ENCODE peak calls at places on chromosomes 1 and 21, in eight cellular contexts. V, S, X, L, F, H, Y and I are unnamed samples. For H3K27me3, the result is how much of the 10 kb centered on the place peaks cover.

GRCh38 chr1:23249785-23250184 is 32.5 kb upstream of the HTR1D start:
- DNase-seq in F (no peak), S (no peak), L (no peak), Y (no peak), V (no peak), H (no peak), X (no peak), I (peak)

GRCh38 chr1:175193339-175193950 is 869 bp upstream of the KIAA0040 start:
- DNase-seq in S (no peak), F (no peak), L (no peak), H (peak), X (no peak), V (no peak), Y (no peak), I (no peak)

GRCh38 chr1:2894381-2895041 is 93.0 kb upstream of the TTC34 start:
- DNase-seq in L (no peak), V (no peak), X (no peak), S (peak), H (no peak), F (peak), Y (no peak), I (no peak)

GRCh38 chr1:53244126-53244525 is 5.8 kb upstream of the MAGOH start:
- DNase-seq in L (no peak), V (no peak), X (no peak), F (no peak), H (no peak), Y (no peak), S (no peak), I (no peak)

GRCh38 chr1:5897281-5897680 is 94.9 kb downstream of the NPHP4 start:
- DNase-seq in H (no peak), Y (no peak), L (no peak), X (no peak), F (no peak), S (no peak), V (no peak), I (no peak)

GRCh38 chr1:108560430-108561144 is 687 bp downstream of the EEIG2 start:
- DNase-seq in X (peak), S (peak), H (peak), L (no peak), F (peak), Y (peak), V (peak), I (no peak)

GRCh38 chr1:78061825-78062523 is 16.2 kb downstream of the GIPC2 start:
- DNase-seq in L (no peak), S (no peak), F (no peak), Y (no peak), X (no peak), H (peak), V (no peak), I (peak)

GRCh38 chr1:174812656-174813055 is 187.1 kb upstream of the CACYBP start:
- DNase-seq in F (no peak), V (no peak), Y (no peak), L (no peak), X (no peak), H (no peak), S (no peak), I (no peak)

GRCh38 chr1:206568779-206569352 is 43.4 kb downstream of the EIF2D start:
- DNase-seq in S (no peak), Y (no peak), X (no peak), F (peak), H (no peak), L (no peak), V (no peak), I (no peak)

GRCh38 chr1:221863635-221864034 is 121.7 kb upstream of the DUSP10 start:
- DNase-seq in F (no peak), L (no peak), H (no peak), S (no peak), X (no peak), V (no peak), Y (no peak), I (no peak)

GRCh38 chr1:27726173-27726793 is 522 bp downstream of the FAM76A start:
- DNase-seq in X (peak), H (peak), S (no peak), F (no peak), Y (peak), V (peak), L (peak), I (no peak)

DNA sequence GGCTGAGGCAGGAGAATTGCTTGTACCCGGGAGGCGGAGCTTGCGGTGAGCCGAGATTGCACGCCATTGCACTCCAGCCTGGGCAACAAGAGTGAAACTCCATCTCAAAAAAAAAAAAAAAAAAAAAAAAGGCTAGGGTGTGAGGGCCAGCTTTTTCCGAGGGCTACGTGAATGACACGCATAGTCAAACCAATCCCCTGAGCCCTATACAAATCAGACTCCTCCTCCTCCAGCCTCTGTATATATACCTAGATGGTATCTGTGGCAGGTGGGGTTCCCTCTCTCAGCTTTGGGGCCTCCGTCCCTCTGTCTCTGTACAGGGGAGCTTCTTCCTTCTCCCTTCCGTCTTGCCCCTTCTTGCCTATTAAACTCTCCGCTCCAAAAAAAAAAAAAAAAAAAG is 6.7 kb downstream of the S100A16 start:
- DNase-seq in S (no peak), L (no peak), F (no peak), V (no peak), H (no peak), X (no peak), Y (no peak), I (no peak)
- H3K4me3 ChIP-seq in S (no peak), L (no peak), F (no peak), V (no peak), H (no peak), X (no peak), Y (no peak), I (no peak)

GRCh38 chr1:47219590-47220220 is 12.3 kb downstream of the TAL1 start:
- DNase-seq in L (no peak), F (no peak), Y (no peak), H (no peak), V (no peak), X (no peak), S (no peak), I (no peak)
- H3K27me3 ChIP-seq in L (under half), F (under half), Y (under half), H (under half), V (under half), X (under half), S (under half), I (half or more)

GRCh38 chr21:44681861-44682579 is at the start of gene KRTAP12-1:
- DNase-seq in F (no peak), X (no peak), S (no peak), H (no peak), Y (no peak), V (no peak), L (no peak), I (no peak)
- H3K27ac ChIP-seq in F (no peak), X (no peak), S (no peak), H (no peak), Y (no peak), V (no peak), L (no peak), I (no peak)

DNA sequence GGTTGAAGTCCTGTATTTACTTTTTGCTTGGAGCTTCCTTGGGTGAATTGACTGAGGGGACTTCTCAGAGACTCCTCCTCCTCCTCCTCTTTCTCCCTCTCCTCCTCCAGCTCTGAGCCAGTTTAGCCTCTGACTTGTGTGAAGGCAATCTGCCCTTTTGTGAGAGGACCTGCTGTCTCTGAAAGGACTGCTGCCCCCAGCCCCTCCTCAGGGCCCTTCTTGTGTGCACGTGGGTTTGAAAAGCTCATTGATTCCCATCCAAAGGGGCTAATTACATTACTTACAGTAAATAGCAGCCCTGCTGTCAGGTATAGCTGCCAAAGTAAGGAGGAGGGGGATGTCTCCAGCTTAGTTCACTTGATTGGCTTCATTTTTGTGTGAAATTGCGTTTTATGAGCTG is 2.0 kb upstream of the LHX9 start:
- DNase-seq in L (no peak), S (no peak), Y (no peak), F (no peak), V (no peak), H (no peak), X (no peak), I (no peak)
- H3K4me3 ChIP-seq in L (no peak), S (no peak), Y (no peak), F (no peak), V (no peak), H (no peak), X (peak), I (no peak)

GRCh38 chr1:101316276-101316675 is 79.5 kb downstream of the S1PR1 start:
- DNase-seq in X (no peak), L (no peak), S (no peak), F (no peak), Y (no peak), V (no peak), H (no peak), I (no peak)
- H3K27me3 ChIP-seq in X (under half), L (under half), S (under half), F (under half), Y (under half), V (under half), H (under half), I (under half)